ENCODE peak calls at places on chromosomes 1 and 21, in five cellular contexts. One of them, this sample, is unnamed.
A peak's percentile ranks its signal among the peaks of the same experiment; 100 is the strongest.

GRCh38 chr1:12179111-12179519 is 12.3 kb downstream of the TNFRSF1B start:
- DNase-seq in H1: no peak
- DNase-seq in GM12878: no peak
- DNase-seq in HEK293T: no peak
- DNase-seq in HepG2: peak; percentile 36
- DNase-seq in this sample: no peak

GRCh38 chr1:54221867-54222484 is 22.0 kb downstream of the MRPL37 start:
- DNase-seq in GM12878: no peak
- DNase-seq in H1: no peak
- DNase-seq in HepG2: no peak
- DNase-seq in HEK293T: no peak
- DNase-seq in this sample: no peak

GRCh38 chr1:201171063-201172036 is 17.1 kb upstream of the TMEM9 start:
- DNase-seq in GM12878: no peak
- DNase-seq in H1: no peak
- DNase-seq in HepG2: peak; percentile 65
- DNase-seq in HEK293T: peak; percentile 78
- DNase-seq in this sample: peak; percentile 25

GRCh38 chr1:231318015-231318355 is 19.7 kb downstream of the EXOC8 start:
- DNase-seq in GM12878: no peak
- DNase-seq in HepG2: no peak
- DNase-seq in H1: no peak
- DNase-seq in HEK293T: no peak
- DNase-seq in this sample: no peak

GRCh38 chr21:14878971-14879370 is 185.8 kb downstream of the NRIP1 start:
- DNase-seq in HEK293T: no peak
- DNase-seq in HepG2: peak; percentile 95
- DNase-seq in GM12878: no peak
- DNase-seq in H1: no peak
- DNase-seq in this sample: no peak

GRCh38 chr1:20160034-20160433 is 20.9 kb downstream of the PLA2G2F start:
- DNase-seq in HepG2: no peak
- DNase-seq in HEK293T: no peak
- DNase-seq in GM12878: no peak
- DNase-seq in H1: no peak
- DNase-seq in this sample: no peak

GRCh38 chr1:231918239-231919015 is 291.8 kb downstream of the DISC1 start:
- DNase-seq in HEK293T: no peak
- DNase-seq in HepG2: no peak
- DNase-seq in GM12878: peak; percentile 8
- DNase-seq in H1: no peak
- DNase-seq in this sample: peak; percentile 5

GRCh38 chr1:118981436-118981835 is 6.7 kb downstream of the TBX15 start:
- DNase-seq in HEK293T: no peak
- DNase-seq in GM12878: no peak
- DNase-seq in HepG2: no peak
- DNase-seq in H1: no peak
- DNase-seq in this sample: no peak

DNA sequence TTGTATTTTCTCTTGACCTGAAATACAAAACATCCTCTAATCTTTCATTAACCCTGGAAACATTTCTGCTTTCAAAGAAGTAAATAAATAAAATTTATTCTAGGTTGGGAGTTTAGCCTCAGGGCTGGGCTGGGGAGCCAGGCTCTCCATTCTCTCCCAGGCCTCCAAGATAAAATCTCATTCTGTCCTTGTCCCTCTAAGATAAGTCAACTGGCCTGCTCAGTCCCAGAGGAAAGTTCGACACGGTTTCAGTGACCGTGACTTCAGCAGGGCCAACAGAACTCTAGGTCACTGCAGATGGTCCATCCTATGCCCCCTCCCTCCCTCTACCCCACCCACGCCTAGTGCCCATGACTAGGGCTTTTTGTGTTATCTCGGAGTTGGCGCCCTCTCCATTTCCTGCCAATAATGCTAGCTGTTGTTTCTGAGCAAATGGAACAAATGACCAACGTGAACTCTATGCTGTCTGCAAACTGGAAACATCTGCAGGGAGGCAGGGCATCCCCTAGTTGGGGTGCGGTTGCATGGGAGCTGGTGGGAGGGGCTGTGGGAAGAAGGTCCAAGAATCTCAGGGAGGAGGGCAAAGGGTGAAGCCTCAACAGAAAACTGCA is 10.1 kb upstream of the ADORA3 start:
- DNase-seq in GM12878: no peak
- DNase-seq in HepG2: peak; percentile 39
- DNase-seq in H1: no peak
- DNase-seq in HEK293T: no peak
- DNase-seq in this sample: no peak
- TF ChIP-seq SUZ12 in GM12878: no peak
- TF ChIP-seq SUZ12 in HepG2: no peak
- TF ChIP-seq SUZ12 in H1: no peak
- TF ChIP-seq SUZ12 in HEK293T: no peak
- TF ChIP-seq SUZ12 in this sample: no peak

GRCh38 chr1:69511426-69512192 is 56.1 kb upstream of the LRRC7 start:
- DNase-seq in GM12878: no peak
- DNase-seq in H1: no peak
- DNase-seq in HEK293T: no peak
- DNase-seq in HepG2: no peak
- DNase-seq in this sample: no peak
- TF ChIP-seq SUZ12 in GM12878: no peak
- TF ChIP-seq SUZ12 in H1: no peak
- TF ChIP-seq SUZ12 in HEK293T: no peak
- TF ChIP-seq SUZ12 in HepG2: no peak
- TF ChIP-seq SUZ12 in this sample: no peak

GRCh38 chr1:247386695-247387094 is 29.3 kb upstream of the NLRP3 start:
- DNase-seq in H1: no peak
- DNase-seq in HepG2: no peak
- DNase-seq in GM12878: no peak
- DNase-seq in HEK293T: no peak
- DNase-seq in this sample: no peak
- TF ChIP-seq SUZ12 in H1: no peak
- TF ChIP-seq SUZ12 in HepG2: no peak
- TF ChIP-seq SUZ12 in GM12878: no peak
- TF ChIP-seq SUZ12 in HEK293T: no peak
- TF ChIP-seq SUZ12 in this sample: no peak

GRCh38 chr21:46150491-46151121 is 4.8 kb downstream of the FTCD start:
- DNase-seq in HEK293T: no peak
- DNase-seq in HepG2: no peak
- DNase-seq in H1: no peak
- DNase-seq in GM12878: no peak
- DNase-seq in this sample: no peak
- TF ChIP-seq SUZ12 in HEK293T: no peak
- TF ChIP-seq SUZ12 in HepG2: no peak
- TF ChIP-seq SUZ12 in H1: no peak
- TF ChIP-seq SUZ12 in GM12878: no peak
- TF ChIP-seq SUZ12 in this sample: no peak